ENCODE peak calls at places on chromosomes 4 and X, in five cellular contexts. N is K562, O is HepG2, U is H1, Z is GM12878. T is an unnamed sample.

GRCh38 chr4:2761035-2761923 is 5.1 kb upstream of the TNIP2 start:
- DNase-seq in N (peak; percentile 45), O (peak; percentile 86), U (no peak), Z (no peak), T (no peak)

GRCh38 chr4:8694226-8694625 is 101.7 kb downstream of the CPZ start:
- DNase-seq in N (no peak), O (no peak), U (no peak), Z (no peak), T (no peak)

GRCh38 chr4:158484173-158484885 is 37.4 kb upstream of the RXFP1 start:
- DNase-seq in N (no peak), O (no peak), U (no peak), Z (no peak), T (no peak)

GRCh38 chr4:83257811-83258210 is 26.8 kb downstream of the COQ2 start:
- DNase-seq in N (no peak), O (no peak), U (no peak), Z (no peak), T (no peak)

GRCh38 chr4:123250843-123251242 is 145.8 kb upstream of the SPRY1 start:
- DNase-seq in N (no peak), O (no peak), U (no peak), Z (no peak), T (no peak)

GRCh38 chrX:107894038-107894437 is 68.4 kb downstream of the MID2 start:
- DNase-seq in N (peak; percentile 50), O (peak; percentile 47), U (no peak), Z (peak; percentile 20), T (peak; percentile 51)

GRCh38 chr4:38615847-38616246 is 48.2 kb upstream of the KLF3 start:
- DNase-seq in N (peak; percentile 36), O (no peak), U (no peak), Z (no peak), T (no peak)

GRCh38 chrX:111719426-111720210 is 38.6 kb downstream of the ALG13 start:
- DNase-seq in N (no peak), O (no peak), U (no peak), Z (no peak), T (no peak)

GRCh38 chrX:39832211-39832610 is 265.5 kb downstream of the BCOR start:
- DNase-seq in N (no peak), O (no peak), U (no peak), Z (no peak), T (no peak)

GRCh38 chr4:165288639-165289428 is 38.6 kb upstream of the MSMO1 start:
- DNase-seq in N (no peak), O (peak; percentile 24), U (no peak), Z (no peak), T (no peak)

GRCh38 chrX:133859860-133860259 is 125.5 kb downstream of the GPC3 start:
- DNase-seq in N (no peak), O (no peak), U (no peak), Z (no peak), T (no peak)

GRCh38 chr4:149293233-149293632 is 522.4 kb downstream of the IQCM start:
- DNase-seq in N (no peak), O (no peak), U (no peak), Z (no peak), T (no peak)

GRCh38 chrX:32847921-32848320 is 363.4 kb downstream of the DMD start:
- DNase-seq in N (no peak), O (no peak), U (no peak), Z (no peak), T (no peak)

GRCh38 chr4:152806492-152807125 is 26.9 kb downstream of the ARFIP1 start:
- DNase-seq in N (no peak), O (peak; percentile 34), U (no peak), Z (no peak), T (no peak)

GRCh38 chr4:10526431-10527222 is 69.4 kb upstream of the ZNF518B start:
- DNase-seq in N (peak; percentile 42), O (no peak), U (no peak), Z (no peak), T (peak; percentile 91)

GRCh38 chr4:10532155-10532554 is 74.9 kb upstream of the ZNF518B start:
- DNase-seq in N (no peak), O (no peak), U (no peak), Z (no peak), T (no peak)

GRCh38 chr4:10529891-10530786 is 72.9 kb upstream of the ZNF518B start:
- DNase-seq in N (no peak), O (no peak), U (no peak), Z (no peak), T (no peak)

GRCh38 chr4:10527438-10527837 is 70.2 kb upstream of the ZNF518B start:
- DNase-seq in N (no peak), O (no peak), U (no peak), Z (no peak), T (no peak)

DNA sequence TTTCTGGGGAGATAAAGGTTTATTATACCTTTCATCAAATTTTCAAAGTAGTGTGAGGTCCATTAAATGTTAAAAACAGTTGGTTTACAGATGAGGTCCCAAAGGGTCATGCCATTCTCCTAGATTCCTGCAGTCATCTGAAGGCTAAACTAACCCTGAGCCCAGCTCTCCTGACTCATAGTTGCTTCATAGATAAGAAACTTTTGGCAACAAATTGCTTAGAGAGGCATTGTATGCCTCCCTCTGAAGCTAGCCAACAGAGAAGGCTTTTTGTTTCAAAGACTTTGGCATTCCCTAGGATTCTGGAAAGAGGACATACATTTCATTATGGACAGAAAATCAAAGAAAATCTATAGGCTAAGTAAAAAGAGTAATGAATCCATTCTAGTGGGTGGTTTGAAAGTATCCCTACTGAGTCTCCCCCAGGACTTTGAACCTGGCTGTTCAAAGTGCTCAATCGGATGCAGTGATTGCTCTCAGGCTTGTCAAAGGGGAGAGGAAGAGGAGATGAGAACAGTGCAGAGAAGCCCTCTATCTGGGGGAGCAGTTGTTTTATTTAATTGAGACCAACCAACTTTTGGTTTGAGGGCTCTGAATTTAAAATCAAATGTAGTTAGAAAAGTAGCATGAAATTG is 72.1 kb upstream of the ZNF518B start:
- DNase-seq in N (peak; percentile 5), O (no peak), U (no peak), Z (no peak), T (peak; percentile 60)
- H3K4me1 ChIP-seq in N (no peaks in the 10 kb centered on the region), O (no peaks in the 10 kb centered on the region), U (peaks cover 2% of the 10 kb centered on the region), Z (no peaks in the 10 kb centered on the region), T (peaks cover 61% of the 10 kb centered on the region)

DNA sequence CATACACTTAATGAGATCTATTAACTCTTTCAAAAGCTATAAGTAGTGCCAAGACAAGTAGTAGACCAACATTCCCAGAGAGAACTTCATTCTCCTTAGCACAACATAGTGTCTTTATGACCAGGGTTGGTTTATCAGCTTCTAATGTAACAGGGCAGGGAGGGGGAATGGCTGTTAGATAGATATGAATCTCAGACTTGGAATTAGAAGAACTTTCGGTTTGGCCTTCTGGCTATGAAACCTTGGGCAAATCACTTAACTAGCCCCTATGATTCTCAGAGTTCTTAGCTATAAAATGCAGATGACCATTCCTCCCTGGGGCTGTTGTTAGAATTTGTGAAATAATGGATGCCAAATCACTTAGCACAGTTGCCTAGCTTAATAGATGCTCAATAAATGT is 132.2 kb downstream of the SLC10A7 start:
- DNase-seq in N (no peak), O (no peak), U (no peak), Z (no peak), T (no peak)
- TF ChIP-seq SRF in N (no peak), O (no peak), U (no peak), Z (no peak), T (no peak)

GRCh38 chr4:184343400-184344177 is 125.9 kb upstream of the ENPP6 start:
- DNase-seq in N (peak; percentile 65), O (peak; percentile 72), U (no peak), Z (peak; percentile 69), T (peak; percentile 6)

GRCh38 chr4:184344899-184345572 is 127.4 kb upstream of the ENPP6 start:
- DNase-seq in N (no peak), O (no peak), U (no peak), Z (no peak), T (no peak)

GRCh38 chr4:184344435-184344834 is 126.8 kb upstream of the ENPP6 start:
- DNase-seq in N (no peak), O (no peak), U (no peak), Z (no peak), T (no peak)

GRCh38 chr4:184347251-184348239 is 126.8 kb downstream of the IRF2 start:
- DNase-seq in N (peak; percentile 82), O (no peak), U (no peak), Z (peak; percentile 97), T (no peak)

DNA sequence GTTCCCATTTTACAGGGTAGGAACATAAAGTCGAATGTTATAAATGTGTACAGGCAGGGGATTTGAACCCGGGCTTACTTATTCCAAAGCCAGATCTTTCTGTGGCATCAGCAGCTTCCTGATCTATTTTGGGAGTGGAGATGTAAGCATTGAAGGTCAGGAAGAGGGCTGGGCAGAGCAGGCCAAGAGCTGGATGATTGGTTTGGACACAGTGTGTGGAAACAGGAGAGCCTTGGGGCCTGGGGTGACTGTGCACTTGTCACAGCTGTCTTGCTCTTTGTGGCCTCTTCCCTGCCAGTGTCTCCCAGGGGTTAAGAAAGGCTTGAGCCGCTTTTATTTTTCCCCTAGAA is 127.9 kb upstream of the ENPP6 start:
- DNase-seq in N (peak; percentile 25), O (no peak), U (no peak), Z (no peak), T (no peak)
- TF ChIP-seq JUND in N (no peak), O (no peak), U (no peak), Z (no peak), T (no peak)

GRCh38 chrX:53283099-53283498 is 1.7 kb upstream of the IQSEC2 start:
- DNase-seq in N (no peak), O (no peak), U (no peak), Z (no peak), T (no peak)
- H3K4me1 ChIP-seq in N (peaks cover 44% of the 10 kb centered on the region), O (peaks cover 10% of the 10 kb centered on the region), U (no peaks in the 10 kb centered on the region), Z (no peaks in the 10 kb centered on the region), T (peaks cover 34% of the 10 kb centered on the region)

DNA sequence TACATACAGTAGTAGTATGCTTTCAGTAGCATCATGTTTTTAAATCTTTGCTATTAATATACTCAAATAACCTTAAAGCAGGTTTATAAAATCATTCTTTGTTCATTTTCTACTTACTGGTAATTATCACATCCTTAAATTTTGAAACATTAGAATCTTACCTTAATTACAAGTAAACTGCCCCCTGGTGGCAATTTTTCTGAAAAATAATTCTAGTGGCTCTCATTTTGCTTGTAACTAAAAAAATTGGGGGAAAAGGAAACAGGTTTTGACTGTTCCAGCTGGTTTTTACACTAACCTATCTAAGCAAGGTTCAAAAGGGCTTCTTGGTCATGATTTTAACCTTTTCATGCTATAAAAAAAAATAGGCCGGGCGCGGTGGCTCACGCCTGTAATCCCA is 18.5 kb upstream of the DCAF4L1 start:
- DNase-seq in N (peak; percentile 19), O (peak; percentile 37), U (no peak), Z (no peak), T (peak; percentile 10)
- TF ChIP-seq SRF in N (no peak), O (no peak), U (no peak), Z (no peak), T (no peak)

GRCh38 chrX:53223955-53224859 is 800 bp downstream of the KDM5C start:
- DNase-seq in N (no peak), O (peak; percentile 13), U (no peak), Z (no peak), T (peak; percentile 28)
- TF ChIP-seq JUND in N (no peak), O (no peak), U (no peak), Z (no peak), T (no peak)